ENCODE peak calls at places on chromosomes 16 and 17, in four cellular contexts. N is GM12892, M is testis, B is A549. S is an unnamed sample.

GRCh38 chr16:50246299-50247122 is 19.8 kb upstream of the ADCY7 start:
- DNase-seq in N (no peak), M (no peak), B (no peak), S (peak; percentile 53)

GRCh38 chr17:73956595-73957465 is 246.6 kb upstream of the RPL38 start:
- DNase-seq in N (peak; percentile 51), M (peak; percentile 84), B (peak; percentile 78), S (peak; percentile 63)

GRCh38 chr17:44787271-44787940 is 28.6 kb downstream of the ADAM11 start:
- DNase-seq in N (no peak), M (no peak), B (no peak), S (peak; percentile 9)

GRCh38 chr16:2483939-2484897 is 9.3 kb downstream of the TBC1D24 start:
- DNase-seq in N (no peak), M (no peak), B (no peak), S (no peak)

GRCh38 chr17:37519241-37519985 is 29.7 kb downstream of the DUSP14 start:
- DNase-seq in N (no peak), M (no peak), B (no peak), S (no peak)

GRCh38 chr17:52297230-52298010 is 138.9 kb upstream of the CA10 start:
- DNase-seq in N (no peak), M (no peak), B (peak; percentile 25), S (peak; percentile 66)

GRCh38 chr16:14196011-14196410 is 124.9 kb downstream of the MRTFB start:
- DNase-seq in N (no peak), M (no peak), B (no peak), S (peak; percentile 71)

GRCh38 chr16:76488065-76488417 is 210.8 kb downstream of the CNTNAP4 start:
- DNase-seq in N (no peak), M (no peak), B (no peak), S (no peak)

GRCh38 chr17:20896153-20896649 is 146.6 kb downstream of the USP22 start:
- DNase-seq in N (no peak), M (peak; percentile 77), B (peak; percentile 13), S (peak; percentile 62)

GRCh38 chr17:82242977-82243647 is 14.3 kb downstream of the SLC16A3 start:
- DNase-seq in N (no peak), M (peak; percentile 87), B (peak; percentile 53), S (peak; percentile 80)

GRCh38 chr17:17315142-17315821 is 12.1 kb downstream of the NT5M start:
- DNase-seq in N (no peak), M (no peak), B (no peak), S (no peak)

GRCh38 chr17:79036609-79037008 is 12.6 kb downstream of the C1QTNF1 start:
- DNase-seq in N (no peak), M (no peak), B (peak; percentile 75), S (peak; percentile 81)

GRCh38 chr17:64036198-64036922 is 15.9 kb upstream of the ICAM2 start:
- DNase-seq in N (no peak), M (no peak), B (peak; percentile 46), S (no peak)

GRCh38 chr16:15928261-15929104 is 20.9 kb upstream of the ABCC1 start:
- DNase-seq in N (no peak), M (no peak), B (peak; percentile 31), S (no peak)

GRCh38 chr16:70651524-70651923 is 5.2 kb downstream of the IL34 start:
- DNase-seq in N (no peak), M (no peak), B (no peak), S (no peak)

GRCh38 chr17:76085731-76086366 is 6.9 kb downstream of the ZACN start:
- DNase-seq in N (no peak), M (no peak), B (no peak), S (no peak)

GRCh38 chr17:76679242-76679641 is 31.5 kb downstream of the MXRA7 start:
- DNase-seq in N (no peak), M (no peak), B (no peak), S (no peak)

GRCh38 chr16:63913278-63913677 is 1208.6 kb downstream of the CDH11 start:
- DNase-seq in N (no peak), M (no peak), B (no peak), S (no peak)

GRCh38 chr17:65723356-65723928 is 162.0 kb upstream of the AXIN2 start:
- DNase-seq in N (no peak), M (no peak), B (no peak), S (no peak)

GRCh38 chr17:78532922-78533640 is 44.1 kb downstream of the DNAH17 start:
- DNase-seq in N (no peak), M (no peak), B (peak; percentile 88), S (no peak)

GRCh38 chr16:8861563-8862308 is 7.1 kb downstream of the CARHSP1 start:
- DNase-seq in N (no peak), M (peak; percentile 75), B (no peak), S (peak; percentile 79)

GRCh38 chr17:35998018-35998545 is 3.3 kb downstream of the CCL15 start:
- DNase-seq in N (no peak), M (no peak), B (no peak), S (no peak)

GRCh38 chr16:26672206-26672605 is 394.5 kb upstream of the C16orf82 start:
- DNase-seq in N (no peak), M (no peak), B (no peak), S (no peak)

GRCh38 chr16:52469091-52469490 is 77.9 kb downstream of the TOX3 start:
- DNase-seq in N (no peak), M (no peak), B (no peak), S (no peak)

GRCh38 chr17:71412803-71413202 is 708.0 kb upstream of the SOX9 start:
- DNase-seq in N (no peak), M (no peak), B (peak; percentile 84), S (no peak)

GRCh38 chr17:13931111-13931526 is 138.2 kb upstream of the COX10 start:
- DNase-seq in N (no peak), M (no peak), B (no peak), S (peak; percentile 32)

GRCh38 chr16:84514874-84515835 is 10.7 kb upstream of the MEAK7 start:
- DNase-seq in N (peak; percentile 78), M (no peak), B (no peak), S (no peak)

GRCh38 chr17:49439305-49439672 is 24.6 kb upstream of the PHB1 start:
- DNase-seq in N (no peak), M (no peak), B (no peak), S (no peak)

GRCh38 chr16:588889-589657 is 793 bp upstream of the RAB40C start:
- DNase-seq in N (peak; percentile 88), M (peak; percentile 99), B (peak; percentile 97), S (peak; percentile 99)
- TF ChIP-seq POLR2A in N (peak; percentile 90), M (no peak), B (peak; percentile 86), S (peak; percentile 98)

GRCh38 chr17:4966844-4967538 is 626 bp downstream of the SPAG7 start:
- DNase-seq in N (peak; percentile 97), M (peak; percentile 99), B (peak; percentile 100), S (peak; percentile 100)
- TF ChIP-seq POLR2A in N (no peak), M (no peak), B (peak; percentile 59), S (peak; percentile 36)

GRCh38 chr17:7403902-7404736 is at the start of gene TMEM256:
- DNase-seq in N (peak; percentile 95), M (peak; percentile 100), B (peak; percentile 100), S (peak; percentile 99)

GRCh38 chr17:7405413-7405881 is 1.6 kb upstream of the TMEM256 start:
- DNase-seq in N (no peak), M (no peak), B (no peak), S (peak; percentile 31)

GRCh38 chr17:7403043-7403901 is 625 bp downstream of the TMEM256 start:
- DNase-seq in N (no peak), M (peak; percentile 59), B (peak; percentile 38), S (peak; percentile 61)

GRCh38 chr17:7405882-7406825 is 1.5 kb upstream of the NLGN2 start:
- DNase-seq in N (no peak), M (no peak), B (no peak), S (no peak)

GRCh38 chr17:7404737-7405412 is 978 bp upstream of the TMEM256 start:
- DNase-seq in N (peak; percentile 54), M (peak; percentile 57), B (no peak), S (peak; percentile 84)
- TF ChIP-seq POLR2A in N (no peak), M (no peak), B (peak; percentile 44), S (peak; percentile 54)

GRCh38 chr17:1486802-1487695 is 5.4 kb downstream of the MYO1C start:
- DNase-seq in N (peak; percentile 67), M (peak; percentile 86), B (peak; percentile 92), S (peak; percentile 61)
- TF ChIP-seq POLR2A in N (peak; percentile 69), M (no peak), B (peak; percentile 14), S (peak; percentile 8)

DNA sequence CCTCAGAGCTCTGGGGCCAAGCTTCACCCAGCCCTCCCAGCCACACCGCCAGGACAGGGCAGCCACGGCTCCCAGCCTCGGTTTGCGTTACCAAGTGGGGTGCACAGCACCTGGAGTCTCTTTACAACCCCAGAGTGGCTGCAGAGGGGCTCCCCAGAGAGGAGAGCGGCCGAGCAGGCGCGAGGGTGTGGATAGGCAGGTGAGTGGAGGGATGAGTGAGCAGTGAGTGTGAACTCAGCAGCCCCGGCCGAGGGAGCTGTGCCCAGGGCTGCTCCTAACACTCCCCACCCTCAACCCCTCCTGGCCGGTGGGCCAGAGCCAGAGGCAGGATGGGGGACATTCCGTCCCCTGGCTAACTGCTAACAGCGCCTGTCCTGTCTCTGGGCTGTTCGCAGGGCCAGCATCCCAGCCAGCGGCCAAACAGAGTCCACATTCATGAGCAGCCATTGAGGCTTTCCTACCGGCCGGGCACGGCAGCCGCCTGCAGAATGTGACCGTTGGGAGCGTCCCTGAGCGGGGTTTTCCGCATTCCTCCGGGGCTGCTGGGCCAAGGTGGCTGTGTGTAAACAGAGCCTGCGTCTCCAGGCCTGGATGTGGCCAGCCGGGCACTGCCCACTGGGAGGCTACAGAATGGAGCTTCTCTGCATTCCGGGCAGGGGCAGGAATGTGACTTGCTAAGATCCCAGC is 5.3 kb downstream of the ZNF469 start:
- DNase-seq in N (no peak), M (peak; percentile 36), B (peak; percentile 87), S (no peak)
- TF ChIP-seq POLR2A in N (no peak), M (no peak), B (peak; percentile 27), S (no peak)